ENCODE peak calls at places on chromosomes 1 and 21, in six cellular contexts. B is cardiac muscle cell, S is progenitor cell of endocrine pancreas, D is body of pancreas, O is OCI-LY7, L is neural crest cell. E is an unnamed sample.

GRCh38 chr1:111720274-111720976 is 18.8 kb downstream of the INKA2 start:
- DNase-seq in B (no peak), S (no peak), D (no peak), O (no peak), L (no peak), E (no peak)

GRCh38 chr1:27044613-27045091 is 32.0 kb upstream of the TENT5B start:
- DNase-seq in B (peak; percentile 90), S (peak; percentile 92), D (peak; percentile 92), O (peak; percentile 86), L (peak; percentile 99), E (no peak)

GRCh38 chr21:45313015-45313414 is 25.3 kb upstream of the POFUT2 start:
- DNase-seq in B (no peak), S (no peak), D (no peak), O (no peak), L (no peak), E (no peak)

GRCh38 chr1:29281531-29281930 is 45.2 kb downstream of the PTPRU start:
- DNase-seq in B (no peak), S (no peak), D (no peak), O (no peak), L (no peak), E (no peak)

GRCh38 chr1:64834734-64835133 is 89.9 kb downstream of the RAVER2 start:
- DNase-seq in B (no peak), S (no peak), D (no peak), O (no peak), L (no peak), E (no peak)

GRCh38 chr1:108611984-108612383 is 48.9 kb downstream of the HENMT1 start:
- DNase-seq in B (no peak), S (no peak), D (no peak), O (no peak), L (no peak), E (no peak)

GRCh38 chr1:78633209-78633608 is 13.0 kb downstream of the IFI44L start:
- DNase-seq in B (no peak), S (no peak), D (no peak), O (no peak), L (no peak), E (no peak)

GRCh38 chr1:44637590-44638411 is 36.5 kb downstream of the TMEM53 start:
- DNase-seq in B (peak; percentile 69), S (no peak), D (no peak), O (no peak), L (no peak), E (no peak)

GRCh38 chr1:28553229-28553930 is 495 bp downstream of the TRNAU1AP start:
- DNase-seq in B (peak; percentile 45), S (peak; percentile 13), D (no peak), O (peak; percentile 59), L (no peak), E (no peak)

GRCh38 chr1:28109639-28110038 is 21.2 kb upstream of the EYA3 start:
- DNase-seq in B (no peak), S (no peak), D (no peak), O (no peak), L (no peak), E (no peak)

GRCh38 chr1:58881471-58881994 is 97.7 kb upstream of the JUN start:
- DNase-seq in B (no peak), S (no peak), D (peak; percentile 65), O (no peak), L (no peak), E (no peak)

GRCh38 chr1:94971491-94971924 is 44.6 kb upstream of the CNN3 start:
- DNase-seq in B (no peak), S (no peak), D (no peak), O (no peak), L (no peak), E (no peak)

GRCh38 chr1:43537423-43538142 is 6.9 kb downstream of the PTPRF start:
- DNase-seq in B (no peak), S (no peak), D (peak; percentile 84), O (no peak), L (no peak), E (no peak)

GRCh38 chr1:201127755-201128455 is 921 bp upstream of the ASCL5 start:
- DNase-seq in B (peak; percentile 54), S (no peak), D (peak; percentile 38), O (no peak), L (no peak), E (no peak)

GRCh38 chr21:29701676-29702075 is 238.1 kb downstream of the GRIK1 start:
- DNase-seq in B (no peak), S (no peak), D (no peak), O (no peak), L (no peak), E (no peak)

GRCh38 chr1:212269306-212269705 is 15.9 kb upstream of the PPP2R5A start:
- DNase-seq in B (no peak), S (no peak), D (no peak), O (no peak), L (no peak), E (no peak)

GRCh38 chr1:116997666-116998065 is 3.9 kb upstream of the CD101 start:
- DNase-seq in B (no peak), S (no peak), D (no peak), O (no peak), L (no peak), E (no peak)

GRCh38 chr1:194117582-194117981 is 931.2 kb upstream of the B3GALT2 start:
- DNase-seq in B (no peak), S (no peak), D (no peak), O (peak; percentile 12), L (no peak), E (no peak)

GRCh38 chr1:3105167-3105863 is 36.3 kb downstream of the PRDM16 start:
- DNase-seq in B (peak; percentile 80), S (peak; percentile 67), D (peak; percentile 37), O (no peak), L (peak; percentile 81), E (no peak)

GRCh38 chr1:37478451-37478871 is 4.1 kb downstream of the ZC3H12A start:
- DNase-seq in B (no peak), S (no peak), D (no peak), O (no peak), L (no peak), E (no peak)

GRCh38 chr1:25112400-25112799 is 119.9 kb downstream of the SYF2 start:
- DNase-seq in B (no peak), S (no peak), D (no peak), O (no peak), L (no peak), E (no peak)

GRCh38 chr1:67945733-67946374 is 104.6 kb downstream of the DIRAS3 start:
- DNase-seq in B (peak; percentile 87), S (no peak), D (no peak), O (no peak), L (peak; percentile 7), E (peak; percentile 33)

GRCh38 chr21:44609193-44609592 is 2.7 kb upstream of the KRTAP10-8 start:
- DNase-seq in B (no peak), S (no peak), D (no peak), O (no peak), L (no peak), E (no peak)

GRCh38 chr1:237901284-237901870 is 10.7 kb upstream of the ZP4 start:
- DNase-seq in B (peak; percentile 47), S (no peak), D (peak; percentile 12), O (peak; percentile 16), L (no peak), E (no peak)
- TF ChIP-seq CTCF in B (no peak), S (peak; percentile 62), D (peak; percentile 39), O (peak; percentile 71), L (peak; percentile 66), E (peak; percentile 9)

GRCh38 chr1:8241417-8242014 is 76.4 kb upstream of the SLC45A1 start:
- DNase-seq in B (no peak), S (no peak), D (no peak), O (no peak), L (no peak), E (no peak)

GRCh38 chr1:8242498-8242897 is 75.4 kb upstream of the SLC45A1 start:
- DNase-seq in B (no peak), S (no peak), D (no peak), O (no peak), L (no peak), E (no peak)

GRCh38 chr1:8239306-8240023 is 78.4 kb upstream of the SLC45A1 start:
- DNase-seq in B (peak; percentile 39), S (no peak), D (no peak), O (no peak), L (no peak), E (no peak)

GRCh38 chr1:8238141-8239038 is 79.5 kb upstream of the SLC45A1 start:
- DNase-seq in B (no peak), S (no peak), D (no peak), O (no peak), L (no peak), E (no peak)

GRCh38 chr1:8239039-8239305 is 78.9 kb upstream of the SLC45A1 start:
- DNase-seq in B (no peak), S (no peak), D (peak; percentile 48), O (no peak), L (no peak), E (no peak)
- TF ChIP-seq CTCF in B (peak; percentile 50), S (no peak), D (peak; percentile 18), O (no peak), L (no peak), E (no peak)

GRCh38 chr1:172607145-172607544 is 51.8 kb upstream of the FASLG start:
- DNase-seq in B (no peak), S (no peak), D (no peak), O (no peak), L (no peak), E (no peak)
- TF ChIP-seq CTCF in B (no peak), S (no peak), D (no peak), O (no peak), L (no peak), E (no peak)

GRCh38 chr1:239357867-239358266 is 28.5 kb upstream of the CHRM3 start:
- DNase-seq in B (no peak), S (no peak), D (no peak), O (no peak), L (no peak), E (no peak)

GRCh38 chr1:239363920-239364319 is 22.4 kb upstream of the CHRM3 start:
- DNase-seq in B (no peak), S (no peak), D (no peak), O (no peak), L (no peak), E (no peak)

DNA sequence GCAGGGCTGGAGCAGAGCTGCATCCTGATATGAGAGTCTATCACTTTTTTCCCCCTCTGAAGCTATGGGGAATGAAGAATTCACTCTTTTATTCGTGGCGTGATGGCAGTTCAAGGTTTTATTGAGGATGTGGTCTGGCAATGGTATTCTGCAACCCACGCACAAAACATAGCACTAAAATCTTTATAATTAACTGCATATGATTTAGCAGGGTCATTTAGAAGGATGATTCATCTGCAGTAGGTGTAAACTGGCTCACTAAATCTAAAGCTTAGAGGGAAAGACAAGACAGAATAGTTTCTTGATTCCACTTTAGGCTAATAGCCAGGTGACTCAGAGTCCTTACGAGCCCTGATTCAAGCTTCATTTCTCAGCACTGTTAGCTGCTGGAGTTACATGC is 25.0 kb upstream of the CHRM3 start:
- DNase-seq in B (no peak), S (no peak), D (no peak), O (no peak), L (no peak), E (no peak)
- TF ChIP-seq CTCF in B (no peak), S (no peak), D (no peak), O (no peak), L (no peak), E (no peak)

GRCh38 chr1:115052454-115053083 is 22.9 kb downstream of the TSHB start:
- DNase-seq in B (peak; percentile 76), S (peak; percentile 48), D (peak; percentile 70), O (peak; percentile 65), L (peak; percentile 49), E (no peak)
- TF ChIP-seq CTCF in B (peak; percentile 88), S (peak; percentile 87), D (peak; percentile 73), O (peak; percentile 94), L (peak; percentile 85), E (peak; percentile 74)